ENCODE peak calls at places on chromosomes 2 and 18, in five cellular contexts. Y is foreskin keratinocyte, U is neural crest cell, B is endothelial cell, H is dorsolateral prefrontal cortex. X is an unnamed sample.

GRCh38 chr2:10414000-10414451 is 34.1 kb downstream of the ODC1 start:
- DNase-seq in U (no peak), Y (peak), H (no peak), B (no peak), X (no peak)

GRCh38 chr2:27354597-27354927 is 2.0 kb downstream of the GTF3C2 start:
- DNase-seq in H (no peak), Y (no peak), B (no peak), U (no peak), X (no peak)

GRCh38 chr2:179884193-179884592 is 22.8 kb upstream of the ZNF385B start:
- DNase-seq in H (no peak), U (no peak), B (no peak), Y (no peak), X (no peak)

GRCh38 chr18:79749251-79750191 is 48.2 kb upstream of the KCNG2 start:
- DNase-seq in B (no peak), H (peak), Y (no peak), U (no peak), X (no peak)

GRCh38 chr2:221997100-221997499 is 301.7 kb downstream of the PAX3 start:
- DNase-seq in B (no peak), U (no peak), H (no peak), Y (peak), X (peak)

GRCh38 chr2:95374916-95375471 is 27.5 kb upstream of the FAHD2A start:
- DNase-seq in B (no peak), Y (no peak), U (no peak), H (no peak), X (no peak)

GRCh38 chr2:10906926-10907479 is 4.7 kb upstream of the KCNF1 start:
- DNase-seq in Y (no peak), B (no peak), H (no peak), U (no peak), X (no peak)

GRCh38 chr2:3446381-3446780 is 66.9 kb downstream of the TRAPPC12 start:
- DNase-seq in H (no peak), U (no peak), Y (no peak), B (no peak), X (no peak)

GRCh38 chr18:54215069-54215468 is 9.4 kb downstream of the MBD2 start:
- DNase-seq in Y (no peak), H (no peak), U (no peak), B (no peak), X (no peak)

GRCh38 chr2:157751462-157752058 is 122.9 kb upstream of the ACVR1C start:
- DNase-seq in Y (peak), H (peak), B (peak), U (no peak), X (no peak)

GRCh38 chr2:181573140-181573736 is 83.7 kb downstream of the CERKL start:
- DNase-seq in Y (no peak), B (peak), H (no peak), U (no peak), X (no peak)

GRCh38 chr2:217622664-217623063 is 380.1 kb downstream of the TNS1 start:
- DNase-seq in Y (no peak), U (no peak), H (no peak), B (no peak), X (no peak)

GRCh38 chr18:76482267-76482666 is 12.8 kb downstream of the ZNF516 start:
- DNase-seq in U (no peak), H (no peak), B (no peak), Y (no peak), X (no peak)

GRCh38 chr2:15177103-15177502 is 384.0 kb downstream of the NBAS start:
- DNase-seq in B (no peak), U (no peak), Y (peak), H (no peak), X (no peak)

GRCh38 chr2:27306657-27307544 is 1.3 kb downstream of the UCN start:
- DNase-seq in Y (no peak), H (no peak), B (no peak), U (no peak), X (no peak)

GRCh38 chr2:191190439-191190838 is 39.6 kb upstream of the STAT4 start:
- DNase-seq in H (no peak), Y (no peak), U (no peak), B (no peak), X (no peak)

GRCh38 chr2:240797500-240797895 is 22.5 kb downstream of the KIF1A start:
- DNase-seq in U (no peak), Y (no peak), B (no peak), H (peak), X (no peak)

GRCh38 chr18:63904694-63905093 is 3.1 kb upstream of the SERPINB10 start:
- DNase-seq in Y (no peak), H (no peak), B (no peak), U (no peak), X (no peak)

GRCh38 chr2:33038230-33038629 is 91.5 kb downstream of the LTBP1 start:
- DNase-seq in H (no peak), B (no peak), Y (peak), U (no peak), X (no peak)

GRCh38 chr2:62364786-62365185 is 141.2 kb downstream of the TMEM17 start:
- DNase-seq in U (no peak), H (no peak), B (no peak), Y (no peak), X (no peak)

GRCh38 chr2:226514895-226515294 is 284.7 kb downstream of the IRS1 start:
- DNase-seq in H (no peak), Y (peak), B (no peak), U (no peak), X (no peak)

GRCh38 chr2:12861344-12861942 is 144.7 kb downstream of the TRIB2 start:
- DNase-seq in B (no peak), Y (no peak), U (no peak), H (no peak), X (no peak)

GRCh38 chr2:191976436-191976835 is 129.5 kb upstream of the CAVIN2 start:
- DNase-seq in Y (no peak), U (no peak), B (no peak), H (no peak), X (no peak)

GRCh38 chr2:226985227-226985946 is 149.5 kb downstream of the RHBDD1 start:
- DNase-seq in Y (peak), U (peak), B (peak), H (no peak), X (peak)

GRCh38 chr18:46322411-46322891 is 218.3 kb downstream of the HAUS1 start:
- DNase-seq in Y (peak), U (no peak), B (no peak), H (no peak), X (no peak)

GRCh38 chr18:78855188-78855587 is 124.4 kb upstream of the SALL3 start:
- DNase-seq in B (no peak), U (no peak), H (no peak), Y (no peak), X (no peak)

GRCh38 chr2:207765541-207765940 is 4.2 kb downstream of the FZD5 start:
- DNase-seq in B (no peak), U (no peak), H (no peak), Y (no peak), X (no peak)

GRCh38 chr2:230905448-230906430 is 19.3 kb downstream of the GPR55 start:
- DNase-seq in B (no peak), Y (no peak), H (peak), U (no peak), X (no peak)

GRCh38 chr2:136117391-136117841 is 533 bp downstream of the CXCR4 start:
- DNase-seq in Y (no peak), B (peak), H (peak), U (peak), X (no peak)

GRCh38 chr2:136118819-136119716 is 1.1 kb upstream of the CXCR4 start:
- DNase-seq in Y (no peak), B (peak), H (no peak), U (peak), X (no peak)

GRCh38 chr2:136116813-136117390 is 1.0 kb downstream of the CXCR4 start:
- DNase-seq in H (no peak), U (peak), B (peak), Y (no peak), X (no peak)

GRCh38 chr2:136119717-136120675 is 2.0 kb upstream of the CXCR4 start:
- DNase-seq in Y (no peak), H (no peak), B (no peak), U (no peak), X (no peak)

DNA sequence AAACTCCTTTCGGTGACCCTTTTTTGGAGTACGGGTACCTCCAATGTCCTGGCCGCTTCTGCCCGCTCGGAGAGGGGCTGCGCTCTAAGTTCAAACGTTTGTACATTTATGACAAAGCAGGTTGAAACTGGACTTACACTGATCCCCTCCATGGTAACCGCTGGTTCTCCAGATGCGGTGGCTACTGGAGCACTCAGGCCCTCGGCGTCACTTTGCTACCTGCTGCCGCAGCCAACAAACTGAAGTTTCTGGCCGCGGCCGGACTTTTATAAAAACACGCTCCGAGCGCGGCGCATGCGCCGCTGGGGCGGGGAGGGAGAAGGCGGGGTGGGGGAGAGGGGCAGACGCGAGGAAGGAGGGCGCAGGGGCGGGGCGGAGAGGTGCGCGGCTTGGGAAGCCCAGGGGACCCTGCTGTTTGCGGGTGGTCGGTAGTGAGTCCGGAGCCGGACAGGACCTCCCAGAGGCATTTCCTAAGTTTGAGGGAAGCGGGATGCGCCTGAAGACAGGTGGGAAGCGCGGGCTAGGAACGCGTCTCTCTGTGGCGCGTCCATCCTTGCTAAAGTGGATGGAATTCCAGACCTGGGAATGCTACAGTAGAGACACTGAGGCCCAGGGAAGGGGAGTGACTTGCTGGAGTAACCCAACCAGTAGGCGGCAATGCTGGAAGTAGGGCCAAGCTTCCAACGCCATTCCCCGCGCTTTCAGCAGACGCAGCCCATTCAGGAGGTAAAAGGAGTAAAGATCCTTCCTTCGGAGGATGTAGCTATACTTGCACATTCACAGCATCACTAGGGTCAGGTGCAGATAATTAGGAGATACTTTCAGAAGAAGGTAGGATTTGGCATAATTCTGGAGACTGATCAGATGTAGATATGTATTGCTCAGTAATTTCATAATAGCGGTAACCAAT is at the start of gene CXCR4:
- DNase-seq in Y (no peak), H (peak), B (peak), U (peak), X (no peak)
- TF ChIP-seq CTCF in Y (no peak), H (peak), B (no peak), U (peak), X (peak)

DNA sequence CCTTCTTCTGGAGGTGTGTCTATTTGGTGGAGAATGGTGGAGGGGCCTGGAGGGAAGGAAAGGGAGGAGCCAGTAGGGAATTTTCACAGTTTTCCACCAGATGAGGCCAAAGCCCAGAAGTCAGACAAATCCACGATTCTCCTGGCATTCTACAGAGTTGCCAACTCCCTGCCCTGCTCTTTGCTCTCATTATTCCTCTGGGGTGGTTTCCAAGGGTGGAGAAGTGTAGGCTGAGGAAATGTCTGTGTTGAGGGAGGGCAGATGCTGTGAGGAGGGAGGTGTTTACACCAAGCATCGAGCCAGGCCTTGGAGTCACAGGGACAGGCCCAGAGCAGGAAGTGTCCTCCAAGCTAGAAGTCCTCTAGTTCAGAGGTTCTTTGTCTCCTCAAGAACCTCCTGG is 124.1 kb upstream of the LGALSL start:
- DNase-seq in B (no peak), U (no peak), H (no peak), Y (no peak), X (no peak)
- TF ChIP-seq CTCF in B (no peak), U (no peak), H (no peak), Y (peak), X (no peak)

GRCh38 chr2:201116115-201116958 is at the start of gene CFLAR:
- DNase-seq in U (peak), H (peak), B (peak), Y (peak), X (no peak)
- TF ChIP-seq CTCF in U (no peak), H (no peak), B (no peak), Y (no peak), X (no peak)

GRCh38 chr2:134583462-134583861 is 135.3 kb downstream of the TMEM163 start:
- DNase-seq in Y (no peak), H (no peak), U (no peak), B (no peak), X (no peak)
- TF ChIP-seq CTCF in Y (no peak), H (no peak), U (no peak), B (no peak), X (no peak)

GRCh38 chr2:23460228-23460627 is 75.2 kb downstream of the KLHL29 start:
- DNase-seq in H (no peak), B (no peak), Y (no peak), U (no peak), X (peak)
- TF ChIP-seq CTCF in H (no peak), B (peak), Y (peak), U (peak), X (peak)

DNA sequence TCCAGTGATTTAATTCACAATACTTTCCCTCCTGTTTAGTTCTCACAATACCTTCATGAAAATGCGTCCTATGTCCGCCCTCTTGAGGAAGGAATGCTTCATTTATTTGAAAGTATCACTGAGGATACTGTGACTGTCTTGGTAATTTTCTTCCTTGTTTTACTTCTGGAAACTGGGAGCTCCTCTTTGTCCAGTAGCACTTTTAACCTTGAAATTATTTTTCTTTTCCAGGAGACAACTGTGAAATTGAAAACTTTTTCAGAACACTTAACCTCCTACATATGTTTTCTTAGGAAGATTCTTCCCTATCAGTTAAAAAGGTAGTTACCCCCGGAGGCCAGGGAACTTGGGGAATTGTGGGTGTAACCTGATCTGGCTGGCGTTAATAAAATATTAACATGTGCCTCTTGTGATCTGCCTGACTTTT is 58.9 kb upstream of the STON1 start:
- DNase-seq in U (peak), Y (peak), H (no peak), B (peak), X (peak)
- TF ChIP-seq CTCF in U (peak), Y (peak), H (peak), B (peak), X (peak)

X was measured in Panc1.